ENCODE peak calls at places on chromosome 21, in five cellular contexts. G is SK-N-SH, T is WTC11, J is A549, H is HepG2. B is an unnamed sample.

GRCh38 chr21:15761508-15762100 is 31.8 kb downstream of the USP25 start:
- DNase-seq in G (no peak), T (no peak), J (no peak), H (peak; percentile 59), B (no peak)

GRCh38 chr21:29300547-29301138 is 1.9 kb downstream of the BACH1 start:
- DNase-seq in G (no peak), T (no peak), J (no peak), H (no peak), B (no peak)

GRCh38 chr21:42590431-42591131 is 62.8 kb upstream of the PDE9A start:
- DNase-seq in G (no peak), T (no peak), J (no peak), H (no peak), B (peak; percentile 25)

GRCh38 chr21:20943476-20944085 is 54.6 kb upstream of the NCAM2 start:
- DNase-seq in G (no peak), T (no peak), J (no peak), H (no peak), B (no peak)

GRCh38 chr21:43864313-43864805 is 664 bp upstream of the AGPAT3 start:
- DNase-seq in G (peak; percentile 82), T (peak; percentile 67), J (peak; percentile 33), H (no peak), B (peak; percentile 53)

GRCh38 chr21:42581676-42582371 is 68.2 kb downstream of the SLC37A1 start:
- DNase-seq in G (no peak), T (no peak), J (no peak), H (no peak), B (no peak)

GRCh38 chr21:29114765-29115164 is 15.7 kb upstream of the MAP3K7CL start:
- DNase-seq in G (no peak), T (no peak), J (peak; percentile 9), H (no peak), B (no peak)

GRCh38 chr21:16532841-16533240 is 803.1 kb downstream of the USP25 start:
- DNase-seq in G (no peak), T (no peak), J (no peak), H (no peak), B (no peak)

GRCh38 chr21:27156666-27157065 is 189.8 kb upstream of the ADAMTS5 start:
- DNase-seq in G (no peak), T (no peak), J (no peak), H (no peak), B (no peak)

GRCh38 chr21:31493350-31493880 is 149.4 kb upstream of the TIAM1 start:
- DNase-seq in G (no peak), T (no peak), J (no peak), H (no peak), B (no peak)

GRCh38 chr21:44288251-44289110 is 2.8 kb downstream of the AIRE start:
- DNase-seq in G (no peak), T (no peak), J (no peak), H (no peak), B (no peak)

GRCh38 chr21:15755125-15755524 is 25.3 kb downstream of the USP25 start:
- DNase-seq in G (no peak), T (no peak), J (no peak), H (no peak), B (no peak)

GRCh38 chr21:42509239-42509638 is 4.4 kb upstream of the SLC37A1 start:
- DNase-seq in G (no peak), T (no peak), J (no peak), H (no peak), B (no peak)

GRCh38 chr21:26769613-26770188 is 75.5 kb downstream of the ADAMTS1 start:
- DNase-seq in G (peak; percentile 40), T (no peak), J (no peak), H (no peak), B (peak; percentile 16)

GRCh38 chr21:31397515-31397926 is 53.5 kb upstream of the TIAM1 start:
- DNase-seq in G (peak; percentile 51), T (no peak), J (no peak), H (no peak), B (no peak)

GRCh38 chr21:44345495-44345894 is 6.3 kb upstream of the CFAP410 start:
- DNase-seq in G (no peak), T (no peak), J (no peak), H (no peak), B (no peak)

GRCh38 chr21:44436958-44437357 is 18.4 kb upstream of the LRRC3 start:
- DNase-seq in G (no peak), T (no peak), J (no peak), H (no peak), B (no peak)

DNA sequence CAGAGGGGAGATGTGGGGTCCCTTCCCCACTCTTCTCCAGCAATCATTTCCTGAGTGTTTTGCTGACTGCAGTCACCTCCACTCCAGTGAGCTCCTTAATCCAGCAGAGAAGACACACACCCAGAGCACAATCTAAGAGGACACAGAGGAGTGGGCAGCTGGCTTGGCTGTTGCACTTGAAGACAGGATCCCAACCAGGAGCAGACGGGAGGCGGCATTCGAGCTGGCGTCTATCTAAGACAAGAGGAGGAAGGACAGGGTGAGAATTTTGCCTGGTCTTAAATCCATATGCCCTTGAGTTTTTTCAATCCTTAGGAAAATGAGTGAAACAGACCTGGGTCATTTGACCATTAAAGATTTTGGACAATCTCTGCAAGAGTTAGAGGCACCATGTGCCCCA is 56.1 kb upstream of the SIM2 start:
- DNase-seq in G (no peak), T (no peak), J (no peak), H (no peak), B (no peak)
- TF ChIP-seq MAX in G (no peak), T (no peak), J (no peak), H (no peak), B (no peak)

DNA sequence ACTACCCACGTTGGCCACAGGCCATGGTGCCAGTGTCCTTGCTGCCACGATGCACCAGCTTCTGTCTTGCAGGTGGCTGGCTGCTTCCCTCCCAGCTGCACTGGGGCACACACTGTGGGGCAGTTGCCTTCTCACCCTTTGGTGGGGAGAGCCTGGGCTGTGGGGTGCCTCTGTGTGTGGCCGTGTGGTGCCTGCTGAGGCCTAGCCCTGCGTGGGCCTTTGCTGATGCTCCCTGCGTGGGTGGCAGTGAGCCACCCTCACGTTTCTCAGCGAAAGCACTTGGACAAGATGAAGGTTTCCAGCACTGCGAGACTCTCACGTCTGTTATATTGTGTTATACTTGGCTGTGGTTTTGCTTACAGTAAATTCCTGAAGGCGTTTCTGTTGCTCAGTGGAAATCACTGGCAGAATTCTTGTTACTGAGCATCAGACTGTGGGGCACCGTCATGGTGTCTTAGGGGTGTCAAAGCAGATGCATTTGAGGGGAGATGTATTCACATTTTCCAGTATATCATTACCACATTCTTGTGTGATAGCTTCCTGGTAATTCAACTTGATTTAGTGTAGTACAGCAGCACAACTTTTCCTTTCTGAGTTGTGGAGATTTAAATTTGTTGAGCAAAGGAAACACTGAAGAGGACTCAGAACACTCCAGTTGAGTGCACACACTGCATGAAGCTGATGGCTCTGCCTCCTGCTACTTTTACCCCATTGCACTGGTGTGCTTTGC is 124.7 kb downstream of the PCBP3 start:
- DNase-seq in G (no peak), T (no peak), J (no peak), H (no peak), B (no peak)
- TF ChIP-seq MAX in G (no peak), T (no peak), J (no peak), H (no peak), B (no peak)

DNA sequence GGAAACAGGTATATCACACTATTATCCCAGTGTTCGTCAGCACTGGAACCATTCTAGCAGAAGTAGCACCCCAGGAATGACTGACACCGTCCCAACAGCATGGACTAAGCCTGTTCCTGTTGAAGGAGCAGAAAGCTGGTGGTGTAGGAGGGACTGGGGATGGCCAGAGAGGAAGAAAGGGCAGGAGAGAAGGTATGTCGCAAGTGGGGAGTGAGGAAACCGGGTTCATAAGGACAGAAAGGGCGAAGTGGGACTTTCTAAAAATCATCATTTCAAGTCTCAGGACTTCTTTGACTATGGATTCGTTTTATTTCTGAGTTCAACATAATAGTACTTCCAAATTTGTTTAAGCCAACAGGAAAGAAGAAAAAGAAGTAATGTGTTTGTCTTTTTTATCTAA is 19.7 kb upstream of the MX1 start:
- DNase-seq in G (no peak), T (no peak), J (no peak), H (no peak), B (peak; percentile 55)
- TF ChIP-seq MAX in G (no peak), T (no peak), J (no peak), H (no peak), B (no peak)

GRCh38 chr21:39888848-39889247 is 21.6 kb downstream of the PCP4 start:
- DNase-seq in G (no peak), T (no peak), J (no peak), H (no peak), B (no peak)
- TF ChIP-seq MAX in G (no peak), T (no peak), J (no peak), H (no peak), B (no peak)

DNA sequence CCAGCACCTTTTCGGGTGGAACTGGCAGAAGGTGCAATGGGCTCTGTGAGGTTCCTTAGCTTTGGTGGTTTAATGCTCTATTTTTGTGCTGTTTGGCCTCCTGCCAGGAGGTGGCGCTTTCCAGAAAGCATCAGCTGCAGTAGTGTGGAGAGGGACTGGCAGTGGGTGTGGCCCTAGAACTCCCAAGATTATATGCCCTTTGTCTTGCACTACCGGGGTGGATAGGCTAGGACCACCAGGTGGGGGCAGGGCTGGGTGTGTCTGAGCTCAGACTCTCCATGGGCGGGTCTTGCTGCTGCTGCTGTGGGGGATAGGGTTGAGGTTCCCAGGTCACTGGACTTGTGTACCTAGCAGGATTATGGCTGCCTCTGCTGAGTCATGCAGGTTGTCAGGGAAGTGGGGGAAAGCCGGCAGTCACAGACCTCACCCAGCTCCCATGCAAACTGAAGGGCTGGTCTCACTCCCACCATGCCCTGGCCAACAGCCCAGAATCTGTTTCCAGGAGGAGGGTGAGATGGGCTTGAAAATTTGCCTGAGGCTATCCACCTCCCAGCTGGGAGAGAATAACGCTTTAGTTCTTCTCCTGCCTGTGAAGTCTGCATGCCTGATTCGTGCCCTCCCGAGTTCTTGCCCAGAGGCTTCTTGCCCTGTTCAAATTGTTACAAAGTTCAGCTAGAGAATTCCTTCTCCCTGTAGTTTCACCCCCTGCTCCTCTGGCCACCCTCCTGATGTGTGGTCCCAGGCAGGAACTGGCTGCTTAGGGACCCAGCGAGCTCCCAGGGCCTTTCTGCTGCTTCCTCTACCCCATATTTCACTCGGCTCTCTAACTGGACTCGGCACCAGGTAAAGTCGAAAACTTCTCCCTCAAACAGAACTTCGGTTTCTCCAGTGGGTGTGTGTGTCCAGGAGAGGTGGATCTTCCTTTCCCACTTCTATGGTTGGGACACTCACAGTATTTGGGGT is 76.5 kb upstream of the BTG3 start:
- DNase-seq in G (no peak), T (peak; percentile 50), J (no peak), H (peak; percentile 33), B (peak; percentile 5)
- TF ChIP-seq MAX in G (no peak), T (no peak), J (no peak), H (no peak), B (no peak)

DNA sequence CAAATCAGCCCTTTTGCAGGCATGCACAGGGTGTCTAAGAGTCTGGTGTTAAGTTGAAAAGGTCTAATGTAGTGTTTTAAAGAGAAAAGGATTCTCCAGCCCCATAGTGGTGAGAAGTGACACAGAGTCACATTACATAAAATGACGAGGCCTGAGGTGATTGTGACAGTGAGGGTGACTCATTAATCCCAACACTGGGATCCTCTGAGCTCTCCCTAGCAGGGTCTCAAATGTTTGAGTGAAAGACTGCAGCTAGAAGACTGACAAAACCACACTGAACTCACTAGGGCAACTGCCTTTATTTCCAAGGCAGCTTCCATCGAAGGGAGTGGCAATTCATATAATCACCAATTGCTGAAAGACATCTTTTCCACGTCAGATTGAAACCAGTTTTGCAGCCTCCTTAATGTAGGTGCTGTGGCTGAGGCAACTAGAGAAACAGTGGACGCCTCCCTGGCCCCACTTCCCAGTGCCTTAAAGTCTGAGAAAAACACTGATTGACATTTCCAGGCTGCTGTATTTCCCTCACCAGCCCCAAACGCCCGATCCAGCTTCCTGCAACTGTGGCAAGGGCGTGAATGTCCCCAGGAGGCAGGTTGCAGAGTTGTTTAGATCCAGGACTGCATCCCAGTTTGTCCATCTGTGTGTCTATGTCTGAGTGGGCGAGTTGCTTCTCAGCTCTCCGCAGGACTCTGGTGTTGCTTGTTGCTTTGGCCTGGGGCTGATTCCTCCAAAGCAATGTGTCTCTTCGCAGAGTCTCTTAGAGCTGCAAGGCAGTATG is 81.4 kb downstream of the RUNX1 start:
- DNase-seq in G (no peak), T (no peak), J (peak; percentile 1), H (peak; percentile 42), B (peak; percentile 80)
- TF ChIP-seq MAX in G (no peak), T (no peak), J (no peak), H (no peak), B (peak; percentile 13)

B was measured in NB4.